ENCODE peak calls at places on chromosomes 4 and X, in four cellular contexts. One of them, this sample, is unnamed.

GRCh38 chr4:154490589-154491340 is 834 bp downstream of the DCHS2 start:
- DNase-seq in K562: no peak
- DNase-seq in HepG2: no peak
- DNase-seq in A549: no peak
- DNase-seq in this sample: no peak

GRCh38 chr4:87540176-87541058 is 11.2 kb upstream of the SPARCL1 start:
- DNase-seq in K562: no peak
- DNase-seq in A549: no peak
- DNase-seq in HepG2: no peak
- DNase-seq in this sample: peak; percentile 56

GRCh38 chrX:153864101-153864500 is 21.9 kb downstream of the L1CAM start:
- DNase-seq in HepG2: no peak
- DNase-seq in K562: no peak
- DNase-seq in A549: no peak
- DNase-seq in this sample: no peak

GRCh38 chr4:157115613-157116340 is 39.8 kb downstream of the GLRB start:
- DNase-seq in A549: peak; percentile 8
- DNase-seq in HepG2: no peak
- DNase-seq in K562: no peak
- DNase-seq in this sample: peak; percentile 77

GRCh38 chrX:40058719-40059118 is 39.0 kb downstream of the BCOR start:
- DNase-seq in HepG2: no peak
- DNase-seq in A549: no peak
- DNase-seq in K562: no peak
- DNase-seq in this sample: no peak

GRCh38 chr4:147683172-147683571 is 791 bp downstream of the PRMT9 start:
- DNase-seq in A549: no peak
- DNase-seq in HepG2: peak; percentile 12
- DNase-seq in K562: peak; percentile 20
- DNase-seq in this sample: peak; percentile 32

GRCh38 chr4:113278324-113278934 is 229.0 kb downstream of the ANK2 start:
- DNase-seq in A549: peak; percentile 70
- DNase-seq in K562: peak; percentile 70
- DNase-seq in HepG2: peak; percentile 71
- DNase-seq in this sample: peak; percentile 79

GRCh38 chrX:124634363-124634762 is 288.0 kb downstream of the SH2D1A start:
- DNase-seq in HepG2: no peak
- DNase-seq in K562: no peak
- DNase-seq in A549: no peak
- DNase-seq in this sample: no peak

GRCh38 chrX:10502961-10503360 is 117.4 kb downstream of the MID1 start:
- DNase-seq in HepG2: no peak
- DNase-seq in K562: no peak
- DNase-seq in A549: no peak
- DNase-seq in this sample: no peak

GRCh38 chrX:45788941-45789348 is 588.3 kb upstream of the DIPK2B start:
- DNase-seq in HepG2: no peak
- DNase-seq in A549: no peak
- DNase-seq in K562: no peak
- DNase-seq in this sample: peak; percentile 52

GRCh38 chrX:20712811-20713210 is 446.1 kb upstream of the RPS6KA3 start:
- DNase-seq in K562: no peak
- DNase-seq in HepG2: no peak
- DNase-seq in A549: no peak
- DNase-seq in this sample: no peak

GRCh38 chrX:108331126-108331909 is 106.9 kb downstream of the COL4A6 start:
- DNase-seq in A549: peak; percentile 28
- DNase-seq in K562: no peak
- DNase-seq in HepG2: peak; percentile 63
- DNase-seq in this sample: no peak

GRCh38 chrX:153469811-153470410 is 465 bp downstream of the HAUS7 start:
- DNase-seq in A549: no peak
- DNase-seq in HepG2: no peak
- DNase-seq in K562: peak; percentile 60
- DNase-seq in this sample: peak; percentile 8

GRCh38 chrX:115337735-115338134 is 48.2 kb downstream of the LUZP4 start:
- DNase-seq in HepG2: no peak
- DNase-seq in A549: no peak
- DNase-seq in K562: no peak
- DNase-seq in this sample: peak; percentile 86

GRCh38 chr4:76589402-76589801 is 154.4 kb downstream of the SHROOM3 start:
- DNase-seq in HepG2: no peak
- DNase-seq in K562: no peak
- DNase-seq in A549: peak; percentile 31
- DNase-seq in this sample: peak; percentile 57

GRCh38 chr4:2059726-2060577 is 825 bp downstream of the NAT8L start:
- DNase-seq in HepG2: no peak
- DNase-seq in A549: no peak
- DNase-seq in K562: peak; percentile 40
- DNase-seq in this sample: no peak

DNA sequence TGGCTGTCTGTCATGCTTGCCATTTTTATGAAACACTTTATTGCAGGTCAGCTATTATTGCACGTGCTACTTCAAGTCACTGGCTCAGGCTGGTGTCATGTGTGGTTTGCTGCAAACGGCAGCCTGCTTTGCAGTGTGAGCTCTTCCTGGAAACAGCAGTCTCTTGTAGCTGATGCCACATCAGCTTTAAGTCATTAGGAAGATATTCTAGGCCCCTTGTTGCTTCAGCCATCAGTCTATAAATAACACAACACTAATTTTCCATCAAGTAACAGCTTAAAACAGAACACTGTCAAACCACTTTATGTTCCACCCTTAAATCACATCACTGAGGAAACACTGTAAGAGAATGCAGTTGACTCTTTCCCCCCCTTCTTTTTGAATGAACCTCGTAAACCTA is 93.8 kb downstream of the GATB start:
- DNase-seq in HepG2: no peak
- DNase-seq in A549: no peak
- DNase-seq in K562: no peak
- DNase-seq in this sample: peak; percentile 34
- TF ChIP-seq POLR2A in HepG2: no peak
- TF ChIP-seq POLR2A in A549: no peak
- TF ChIP-seq POLR2A in K562: no peak
- TF ChIP-seq POLR2A in this sample: no peak

DNA sequence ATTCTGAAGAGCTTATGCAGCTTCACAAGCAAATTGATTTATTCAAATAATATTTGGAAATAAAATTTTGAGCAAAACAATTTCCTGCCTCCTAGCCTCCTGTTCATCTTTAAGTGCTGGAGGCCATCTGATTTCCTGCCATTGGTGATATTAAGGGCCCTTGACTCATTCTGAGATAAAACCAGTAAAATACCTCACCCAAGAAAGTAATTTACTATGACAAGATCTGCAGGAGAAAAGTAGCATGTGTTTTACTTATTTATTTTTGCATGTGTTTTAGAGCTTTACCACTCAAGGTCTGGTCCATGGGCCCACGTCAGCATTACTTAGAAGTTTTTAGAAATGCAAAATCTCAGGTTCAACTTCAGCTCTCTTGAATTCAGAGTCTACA is 67.7 kb downstream of the DCLK2 start:
- DNase-seq in A549: no peak
- DNase-seq in K562: no peak
- DNase-seq in HepG2: no peak
- DNase-seq in this sample: peak; percentile 47
- H3K27ac ChIP-seq in A549: peak overlapping the region; percentile 71
- H3K27ac ChIP-seq in K562: no peak overlapping the region
- H3K27ac ChIP-seq in HepG2: no peak overlapping the region
- H3K27ac ChIP-seq in this sample: no peak overlapping the region

DNA sequence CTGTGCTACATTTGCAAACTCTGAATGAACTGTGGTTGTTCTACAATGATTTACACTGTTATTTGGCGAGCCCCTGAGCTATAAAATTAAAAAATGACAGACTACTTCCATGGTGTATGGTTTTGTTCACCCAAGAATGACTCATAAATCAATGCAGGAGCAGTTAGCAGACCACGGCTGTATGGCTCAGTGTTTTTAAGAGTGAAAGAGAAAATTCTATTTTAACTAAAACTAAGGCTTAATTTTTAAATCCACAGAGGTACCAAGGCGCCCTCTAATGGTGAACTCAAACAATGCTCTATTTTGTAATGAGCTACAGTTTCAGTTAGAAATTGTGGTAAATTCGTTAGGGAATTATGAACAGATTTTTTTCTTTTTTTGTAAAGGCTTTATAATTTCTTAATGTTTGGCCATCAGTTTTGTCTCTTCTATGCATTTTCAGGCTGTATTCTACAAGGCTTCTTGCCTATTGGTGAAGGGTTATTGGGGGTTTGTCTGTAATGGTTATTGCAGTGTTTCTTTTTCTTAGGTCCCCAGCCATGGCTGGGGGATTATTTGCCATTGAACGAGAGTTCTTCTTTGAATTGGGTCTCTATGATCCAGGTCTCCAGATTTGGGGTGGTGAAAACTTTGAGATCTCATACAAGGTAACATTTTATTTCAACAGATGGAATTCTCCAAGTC is 32.5 kb downstream of the HMGB2 start:
- DNase-seq in A549: peak; percentile 14
- DNase-seq in HepG2: no peak
- DNase-seq in K562: peak; percentile 57
- DNase-seq in this sample: peak; percentile 66
- TF ChIP-seq MAZ in A549: no peak
- TF ChIP-seq MAZ in HepG2: no peak
- TF ChIP-seq MAZ in K562: no peak
- TF ChIP-seq MAZ in this sample: no peak

GRCh38 chrX:129108936-129109335 is 414.4 kb downstream of the SMARCA1 start:
- DNase-seq in HepG2: no peak
- DNase-seq in K562: no peak
- DNase-seq in A549: no peak
- DNase-seq in this sample: no peak
- TF ChIP-seq POLR2A in HepG2: no peak
- TF ChIP-seq POLR2A in K562: no peak
- TF ChIP-seq POLR2A in A549: no peak
- TF ChIP-seq POLR2A in this sample: no peak

GRCh38 chrX:41559662-41560061 is 112.5 kb downstream of the NYX start:
- DNase-seq in A549: no peak
- DNase-seq in HepG2: no peak
- DNase-seq in K562: peak; percentile 56
- DNase-seq in this sample: peak; percentile 95
- H3K27ac ChIP-seq in A549: no peak overlapping the region
- H3K27ac ChIP-seq in HepG2: no peak overlapping the region
- H3K27ac ChIP-seq in K562: peak overlapping the region; percentile 60
- H3K27ac ChIP-seq in this sample: peak overlapping the region; percentile 56

GRCh38 chrX:85897376-85898110 is 149.8 kb downstream of the CHM start:
- DNase-seq in HepG2: no peak
- DNase-seq in K562: peak; percentile 31
- DNase-seq in A549: no peak
- DNase-seq in this sample: no peak
- TF ChIP-seq MAZ in HepG2: no peak
- TF ChIP-seq MAZ in K562: no peak
- TF ChIP-seq MAZ in A549: no peak
- TF ChIP-seq MAZ in this sample: no peak

GRCh38 chrX:74536142-74537010 is 78.0 kb downstream of the RLIM start:
- DNase-seq in HepG2: no peak
- DNase-seq in K562: peak; percentile 8
- DNase-seq in A549: no peak
- DNase-seq in this sample: peak; percentile 83
- TF ChIP-seq POLR2A in HepG2: no peak
- TF ChIP-seq POLR2A in K562: no peak
- TF ChIP-seq POLR2A in A549: no peak
- TF ChIP-seq POLR2A in this sample: peak; percentile 16